ENCODE peak calls at places on chromosome 6, in seven cellular contexts. C, V, Y, Z, X, L and S are unnamed samples.

GRCh38 chr6:82783587-82784253 is 281.9 kb downstream of the UBE3D start:
- DNase-seq in X (no peak), V (no peak), Z (no peak), Y (no peak), L (no peak), C (no peak), S (no peak)

GRCh38 chr6:5989141-5989723 is 17.5 kb downstream of the NRN1 start:
- DNase-seq in V (peak; percentile 57), L (no peak), C (no peak), Z (no peak), X (peak; percentile 74), Y (no peak), S (no peak)

GRCh38 chr6:118876201-118876600 is 17.8 kb upstream of the ASF1A start:
- DNase-seq in C (peak; percentile 23), X (no peak), L (no peak), Z (no peak), V (no peak), Y (peak; percentile 36), S (no peak)

GRCh38 chr6:153023977-153024376 is 21.5 kb upstream of the MTRF1L start:
- DNase-seq in L (no peak), V (no peak), X (no peak), C (no peak), Z (no peak), Y (no peak), S (no peak)

GRCh38 chr6:1686117-1687098 is 76.7 kb downstream of the FOXC1 start:
- DNase-seq in X (peak; percentile 99), C (peak; percentile 99), V (no peak), Y (peak; percentile 96), L (no peak), Z (no peak), S (no peak)

GRCh38 chr6:161138545-161139303 is 135.1 kb downstream of the AGPAT4 start:
- DNase-seq in Y (no peak), X (no peak), C (no peak), Z (no peak), L (no peak), V (no peak), S (no peak)

GRCh38 chr6:93300661-93301060 is 118.7 kb downstream of the EPHA7 start:
- DNase-seq in C (no peak), Z (no peak), V (no peak), Y (no peak), L (no peak), X (no peak), S (no peak)

GRCh38 chr6:159759645-159760044 is 2.2 kb upstream of the ACAT2 start:
- DNase-seq in C (no peak), L (no peak), V (no peak), X (no peak), Y (no peak), Z (no peak), S (no peak)

GRCh38 chr6:39037082-39037487 is 11.5 kb upstream of the GLP1R start:
- DNase-seq in L (no peak), Z (no peak), Y (no peak), V (no peak), X (no peak), C (no peak), S (no peak)

GRCh38 chr6:112268011-112268410 is 13.6 kb upstream of the LAMA4 start:
- DNase-seq in L (no peak), Z (no peak), Y (no peak), C (no peak), V (no peak), X (no peak), S (no peak)

GRCh38 chr6:62102387-62102786 is 183.6 kb downstream of the KHDRBS2 start:
- DNase-seq in Z (no peak), L (no peak), Y (no peak), V (no peak), C (no peak), X (no peak), S (no peak)

GRCh38 chr6:215335-216034 is 76.8 kb upstream of the DUSP22 start:
- DNase-seq in V (no peak), C (no peak), Z (peak; percentile 47), L (no peak), Y (peak; percentile 19), X (no peak), S (no peak)

GRCh38 chr6:149147939-149148718 is 169.4 kb upstream of the TAB2 start:
- DNase-seq in L (no peak), Y (no peak), X (no peak), C (no peak), Z (no peak), V (no peak), S (no peak)

GRCh38 chr6:150694889-150695288 is 95.2 kb downstream of the PLEKHG1 start:
- DNase-seq in Z (no peak), V (no peak), X (no peak), Y (no peak), L (no peak), C (no peak), S (no peak)

GRCh38 chr6:17473554-17473953 is 80.2 kb downstream of the CAP2 start:
- DNase-seq in Z (no peak), L (no peak), V (no peak), Y (no peak), C (no peak), X (no peak), S (no peak)

DNA sequence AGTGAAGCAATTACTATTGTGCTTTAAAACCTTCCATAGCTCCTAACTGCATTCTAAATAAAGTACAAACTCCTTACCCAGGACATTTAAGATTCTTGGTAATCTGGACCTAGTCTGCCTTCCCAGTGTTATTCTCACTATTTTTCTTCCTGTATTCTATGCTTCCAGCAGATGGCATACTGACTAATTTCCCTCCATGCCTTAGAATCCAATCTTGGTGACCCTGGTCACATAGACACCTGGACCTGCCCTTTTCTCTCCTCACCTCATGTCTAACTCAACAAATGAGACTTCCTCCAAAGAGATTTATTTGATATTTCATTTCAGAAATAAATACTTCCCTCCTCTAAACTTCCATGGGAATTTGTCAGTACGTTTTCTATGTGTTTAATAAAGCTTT is 25.8 kb downstream of the ROS1 start:
- DNase-seq in Y (peak; percentile 18), L (no peak), Z (no peak), C (no peak), V (no peak), X (no peak), S (no peak)
- TF ChIP-seq CTCF in Y (peak; percentile 48), L (peak; percentile 27), Z (no peak), C (peak; percentile 35), V (no peak), X (peak; percentile 10), S (no peak)

GRCh38 chr6:30490031-30490876 is 945 bp downstream of the HLA-E start:
- DNase-seq in C (peak; percentile 16), Y (peak; percentile 52), L (peak; percentile 81), X (no peak), Z (peak; percentile 81), V (peak; percentile 68), S (peak; percentile 80)
- TF ChIP-seq CTCF in C (no peak), Y (no peak), L (no peak), X (no peak), Z (no peak), V (no peak), S (no peak)

DNA sequence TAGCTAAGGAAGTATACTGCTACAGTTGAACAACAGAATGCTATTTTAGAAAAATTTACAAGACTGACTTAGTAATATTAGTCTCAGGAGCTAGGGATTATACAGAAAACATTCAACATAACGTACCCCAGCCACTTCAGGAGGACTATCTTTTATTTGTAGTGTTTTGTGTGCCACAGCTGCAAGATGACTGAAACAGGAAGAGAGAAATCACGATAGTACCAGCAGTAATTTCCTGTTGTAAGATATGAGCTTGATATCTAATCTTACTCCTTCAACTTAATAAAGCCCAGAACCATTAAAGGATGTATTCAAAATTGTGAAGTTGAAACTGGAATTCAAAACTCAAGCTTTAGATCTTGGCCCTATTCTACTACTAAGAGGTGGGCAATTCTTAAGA is 42.1 kb downstream of the SLC35A1 start:
- DNase-seq in C (no peak), Y (no peak), V (no peak), Z (no peak), L (no peak), X (no peak), S (no peak)
- TF ChIP-seq CTCF in C (no peak), Y (no peak), V (no peak), Z (no peak), L (no peak), X (no peak), S (no peak)

GRCh38 chr6:136646377-136646776 is 96.2 kb upstream of the MAP7 start:
- DNase-seq in Z (no peak), X (no peak), C (peak; percentile 53), V (no peak), Y (no peak), L (no peak), S (no peak)
- TF ChIP-seq CTCF in Z (no peak), X (no peak), C (no peak), V (no peak), Y (no peak), L (no peak), S (no peak)

GRCh38 chr6:43174263-43175112 is 3.4 kb downstream of the SRF start:
- DNase-seq in X (peak; percentile 96), Y (peak; percentile 99), L (peak; percentile 97), V (peak; percentile 99), C (peak; percentile 98), Z (peak; percentile 90), S (peak; percentile 98)
- TF ChIP-seq CTCF in X (peak; percentile 12), Y (no peak), L (no peak), V (no peak), C (no peak), Z (no peak), S (no peak)

GRCh38 chr6:15897063-15897934 is 231.6 kb upstream of the MYLIP start:
- DNase-seq in C (peak; percentile 6), X (no peak), Y (no peak), V (peak; percentile 55), L (no peak), Z (no peak), S (no peak)

GRCh38 chr6:15892369-15892768 is 229.5 kb upstream of the DTNBP1 start:
- DNase-seq in C (no peak), X (no peak), Y (no peak), L (no peak), V (no peak), Z (no peak), S (no peak)

GRCh38 chr6:15894973-15895858 is 232.4 kb upstream of the DTNBP1 start:
- DNase-seq in Y (no peak), X (no peak), L (no peak), Z (no peak), V (no peak), C (no peak), S (no peak)

GRCh38 chr6:15888798-15889772 is 226.3 kb upstream of the DTNBP1 start:
- DNase-seq in V (no peak), Z (no peak), X (no peak), L (no peak), Y (no peak), C (no peak), S (no peak)

GRCh38 chr6:15893556-15894253 is 230.9 kb upstream of the DTNBP1 start:
- DNase-seq in V (no peak), X (no peak), Z (no peak), Y (peak; percentile 37), C (no peak), L (no peak), S (no peak)
- TF ChIP-seq CTCF in V (no peak), X (peak; percentile 5), Z (no peak), Y (peak; percentile 42), C (no peak), L (no peak), S (peak; percentile 55)